ENCODE peak calls at places on chromosomes 3 and 15, in six cellular contexts. G, W, I, X, P and B are unnamed samples.

GRCh38 chr15:71526061-71526460 is 284.3 kb upstream of the NR2E3 start:
- DNase-seq in P (no peak), W (no peak), I (no peak), X (no peak), G (no peak), B (no peak)

GRCh38 chr3:13161771-13162535 is 88.7 kb upstream of the IQSEC1 start:
- DNase-seq in P (no peak), G (no peak), W (no peak), X (no peak), I (peak), B (no peak)

GRCh38 chr15:51861557-51862350 is 32.3 kb downstream of the TMOD3 start:
- DNase-seq in W (no peak), P (no peak), X (no peak), I (no peak), G (no peak), B (no peak)

GRCh38 chr3:184611606-184612304 is 50.2 kb downstream of the EPHB3 start:
- DNase-seq in X (no peak), I (no peak), P (no peak), G (peak), W (no peak), B (no peak)

GRCh38 chr15:82018201-82018600 is 27.6 kb downstream of the MEX3B start:
- DNase-seq in W (no peak), G (no peak), P (no peak), X (no peak), I (no peak), B (no peak)

GRCh38 chr15:101558217-101558941 is 68.9 kb upstream of the PCSK6 start:
- DNase-seq in P (no peak), W (no peak), X (peak), G (no peak), I (no peak), B (no peak)

GRCh38 chr3:98114264-98114663 is 16.3 kb upstream of the OR5H1 start:
- DNase-seq in W (no peak), I (no peak), X (no peak), P (no peak), G (no peak), B (no peak)

GRCh38 chr3:37543692-37544091 is 318.0 kb upstream of the CTDSPL start:
- DNase-seq in X (no peak), G (no peak), I (no peak), P (no peak), W (no peak), B (no peak)

GRCh38 chr3:184203526-184203925 is 17.5 kb downstream of the ABCF3 start:
- DNase-seq in W (no peak), P (no peak), I (no peak), X (no peak), G (no peak), B (no peak)

GRCh38 chr3:16052964-16053363 is 121.5 kb upstream of the GALNT15 start:
- DNase-seq in I (no peak), X (no peak), P (no peak), W (no peak), G (peak), B (no peak)

DNA sequence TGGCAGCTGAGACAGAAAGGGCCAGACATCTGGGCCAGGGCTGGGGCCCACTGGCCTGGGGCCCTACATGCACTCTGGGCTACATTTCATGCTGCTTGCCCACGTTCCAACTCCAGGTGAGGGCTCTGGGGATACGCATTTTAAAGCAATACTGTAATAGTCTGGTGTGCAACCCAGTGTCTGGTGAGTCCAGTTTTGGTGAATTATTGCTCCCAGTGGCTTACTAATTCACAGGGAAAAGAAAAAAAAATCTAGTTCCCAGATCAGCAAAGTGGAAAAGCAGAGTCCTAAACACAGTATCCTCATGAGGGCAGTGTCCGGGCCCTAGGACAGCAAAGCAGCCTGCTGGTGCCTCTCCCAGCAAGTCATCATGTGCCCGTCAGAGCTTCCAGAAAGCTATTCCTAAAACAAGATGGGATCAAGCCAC is 82.4 kb downstream of the CCNL1 start:
- DNase-seq in W (no peak), G (peak), X (no peak), I (peak), P (no peak), B (no peak)
- TF ChIP-seq CTCF in W (no peak), G (peak), X (no peak), I (no peak), P (no peak), B (no peak)

GRCh38 chr3:151974067-151974466 is 100.6 kb downstream of the SUCNR1 start:
- DNase-seq in P (no peak), G (peak), W (no peak), X (peak), I (no peak), B (no peak)
- TF ChIP-seq CTCF in P (no peak), G (no peak), W (no peak), X (no peak), I (no peak), B (no peak)

GRCh38 chr3:70543493-70543892 is 231.1 kb upstream of the MDFIC2 start:
- DNase-seq in X (no peak), P (no peak), G (no peak), I (no peak), W (no peak), B (no peak)

GRCh38 chr3:70539908-70540307 is 227.5 kb upstream of the MDFIC2 start:
- DNase-seq in P (no peak), I (no peak), W (no peak), X (peak), G (no peak), B (no peak)
- TF ChIP-seq CTCF in P (peak), I (no peak), W (no peak), X (no peak), G (peak), B (peak)

GRCh38 chr15:66946578-66947164 is 118.7 kb upstream of the SMAD3 start:
- DNase-seq in I (peak), P (peak), G (peak), X (peak), W (peak), B (peak)
- TF ChIP-seq CTCF in I (peak), P (peak), G (peak), X (peak), W (peak), B (peak)

GRCh38 chr3:94990952-94991705 is 928.3 kb downstream of the NSUN3 start:
- DNase-seq in W (no peak), G (no peak), I (no peak), P (no peak), X (peak), B (no peak)
- TF ChIP-seq CTCF in W (no peak), G (no peak), I (no peak), P (no peak), X (no peak), B (no peak)

DNA sequence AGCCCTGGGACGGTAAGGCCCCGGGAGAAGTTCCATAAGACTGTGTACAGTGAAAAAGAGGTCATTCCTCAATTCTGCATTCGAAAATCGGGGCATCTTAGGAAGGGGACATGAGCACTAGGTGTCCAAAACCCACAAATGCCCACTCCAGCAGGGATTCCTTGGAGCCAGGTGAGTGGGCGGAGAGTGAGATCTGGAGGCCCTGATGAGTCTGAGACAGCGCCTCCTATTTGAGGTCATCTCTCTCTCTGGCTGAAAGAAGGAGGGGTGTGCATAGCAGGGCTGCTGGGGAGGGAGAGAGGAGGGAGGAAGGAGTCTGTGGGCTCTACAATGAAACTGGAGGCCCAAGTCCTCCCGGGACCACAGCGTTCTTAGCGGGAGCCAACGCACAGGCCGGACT is 38.1 kb upstream of the LACTB start:
- DNase-seq in I (no peak), G (no peak), P (no peak), W (no peak), X (no peak), B (no peak)
- TF ChIP-seq CTCF in I (no peak), G (no peak), P (no peak), W (no peak), X (no peak), B (no peak)